ENCODE peak calls at places on chromosomes 13 and 19, in five cellular contexts. M, Y, B, T and O are unnamed samples. For H3K36me3, the result is how much of the 10 kb centered on the place peaks cover.

GRCh38 chr19:8023371-8023770 is 17.9 kb upstream of the ELAVL1 start:
- DNase-seq in M (no peak), Y (no peak), B (no peak), T (no peak), O (no peak)

GRCh38 chr19:48513289-48514122 is 1.9 kb upstream of the LMTK3 start:
- DNase-seq in M (peak), Y (peak), B (peak), T (no peak), O (peak)

GRCh38 chr13:47033216-47033615 is 136.4 kb upstream of the HTR2A start:
- DNase-seq in M (no peak), Y (no peak), B (peak), T (no peak), O (peak)

GRCh38 chr13:101474419-101474957 is 22.0 kb downstream of the ITGBL1 start:
- DNase-seq in M (no peak), Y (no peak), B (peak), T (no peak), O (peak)

GRCh38 chr19:40512473-40513344 is 45.9 kb downstream of the SPTBN4 start:
- DNase-seq in M (no peak), Y (no peak), B (no peak), T (no peak), O (peak)

GRCh38 chr19:42114412-42114811 is 17.8 kb downstream of the POU2F2 start:
- DNase-seq in M (no peak), Y (no peak), B (no peak), T (no peak), O (no peak)

GRCh38 chr13:48199404-48199991 is 33.5 kb upstream of the ITM2B start:
- DNase-seq in M (no peak), Y (no peak), B (no peak), T (no peak), O (no peak)

GRCh38 chr19:50311723-50312635 is 17.2 kb downstream of the KCNC3 start:
- DNase-seq in M (no peak), Y (no peak), B (no peak), T (no peak), O (peak)

GRCh38 chr19:48645652-48646191 is at the start of gene CA11:
- DNase-seq in M (no peak), Y (no peak), B (no peak), T (no peak), O (no peak)

GRCh38 chr19:10565028-10565566 is 713 bp downstream of the KRI1 start:
- DNase-seq in M (no peak), Y (no peak), B (peak), T (no peak), O (peak)

GRCh38 chr13:97977982-97978381 is 24.5 kb downstream of the IPO5 start:
- DNase-seq in M (no peak), Y (no peak), B (no peak), T (no peak), O (no peak)

GRCh38 chr13:107254392-107254791 is 686.5 kb upstream of the ARGLU1 start:
- DNase-seq in M (no peak), Y (no peak), B (no peak), T (no peak), O (no peak)

GRCh38 chr13:71252191-71252704 is 614.8 kb downstream of the DACH1 start:
- DNase-seq in M (no peak), Y (no peak), B (peak), T (no peak), O (no peak)

GRCh38 chr13:22128413-22129198 is 457.7 kb downstream of the FGF9 start:
- DNase-seq in M (no peak), Y (no peak), B (peak), T (no peak), O (no peak)

GRCh38 chr19:18185538-18185937 is 7.5 kb upstream of the MPV17L2 start:
- DNase-seq in M (no peak), Y (no peak), B (no peak), T (no peak), O (no peak)

GRCh38 chr19:12156254-12157058 is at the start of gene ZNF625:
- DNase-seq in M (peak), Y (no peak), B (peak), T (peak), O (peak)

GRCh38 chr19:19185853-19186728 is 5.9 kb downstream of the BORCS8 start:
- DNase-seq in M (no peak), Y (peak), B (peak), T (no peak), O (peak)

GRCh38 chr13:85828094-85828684 is 29.0 kb upstream of the SLITRK6 start:
- DNase-seq in M (no peak), Y (no peak), B (peak), T (no peak), O (no peak)

GRCh38 chr19:3809881-3810707 is 23.9 kb upstream of the MATK start:
- DNase-seq in M (no peak), Y (no peak), B (no peak), T (no peak), O (no peak)

GRCh38 chr13:91609353-91609752 is 210.9 kb downstream of the GPC5 start:
- DNase-seq in M (no peak), Y (no peak), B (peak), T (no peak), O (peak)

DNA sequence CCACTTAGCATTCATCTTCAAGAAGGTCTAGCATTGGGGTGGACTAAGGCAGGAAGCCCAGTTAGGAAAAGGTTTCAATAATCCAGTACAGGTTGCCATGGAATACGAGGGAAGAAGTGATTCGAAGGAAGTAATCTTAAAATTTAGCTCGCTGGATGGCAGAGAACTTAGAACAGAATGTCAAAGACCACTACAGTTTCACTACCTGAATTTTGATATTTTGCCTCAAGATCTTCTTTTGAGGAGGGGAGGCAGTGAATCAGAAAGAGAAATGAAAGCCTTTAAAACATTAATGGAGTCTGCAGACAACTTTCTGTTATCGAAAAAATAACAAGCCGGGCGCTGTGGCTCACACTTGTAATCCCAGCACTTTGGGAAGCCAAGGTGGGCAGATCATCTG is 7.0 kb upstream of the RAB8A start:
- DNase-seq in M (no peak), Y (no peak), B (peak), T (no peak), O (no peak)
- H3K4me3 ChIP-seq in M (no peak), Y (no peak), B (no peak), T (no peak), O (no peak)

GRCh38 chr13:51118809-51119431 is 7.8 kb upstream of the C13orf42 start:
- DNase-seq in M (no peak), Y (no peak), B (no peak), T (no peak), O (no peak)
- H3K36me3 ChIP-seq in M (under half), Y (under half), B (under half), T (under half), O (under half)

DNA sequence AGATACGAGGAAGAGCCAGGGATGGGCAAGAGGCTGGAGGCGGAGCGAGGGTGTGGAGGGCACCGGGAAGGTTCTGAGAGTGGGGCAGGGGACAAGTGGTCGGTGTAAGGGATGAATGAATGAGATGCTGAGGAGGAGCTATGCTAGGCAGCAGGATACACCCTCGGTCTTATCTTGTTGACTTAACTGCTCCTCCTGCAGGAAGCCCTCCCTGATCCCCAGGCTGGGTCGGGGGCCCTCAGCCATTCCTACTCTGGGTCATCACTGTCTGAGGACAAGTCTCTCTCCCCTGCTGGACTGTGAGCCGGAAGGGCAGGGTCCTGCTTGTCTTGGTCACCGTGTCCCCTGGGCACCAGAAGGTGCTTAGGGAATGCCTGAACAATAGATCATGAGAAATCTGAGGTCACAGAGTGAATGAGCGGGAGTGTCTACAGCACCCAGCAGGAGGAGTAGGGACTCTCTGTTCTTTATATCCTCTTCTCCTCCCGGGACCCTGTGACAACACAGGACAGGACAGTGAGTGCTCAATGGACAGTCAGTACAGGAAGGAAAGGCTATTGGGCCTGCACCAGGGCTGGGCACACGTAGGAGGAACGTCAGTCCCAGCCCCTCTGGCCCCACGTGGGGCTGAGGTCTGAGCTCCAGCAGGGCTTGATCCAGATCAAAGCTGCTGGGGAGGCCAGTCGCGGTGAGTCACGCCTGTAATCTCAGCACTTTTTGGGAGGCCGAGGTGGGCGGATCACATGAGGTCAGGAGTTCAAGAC is 6.5 kb downstream of the NKPD1 start:
- DNase-seq in M (no peak), Y (no peak), B (peak), T (no peak), O (peak)
- H3K4me3 ChIP-seq in M (no peak), Y (peak), B (no peak), T (peak), O (no peak)

GRCh38 chr13:59978862-59979261 is 184.9 kb downstream of the DIAPH3 start:
- DNase-seq in M (no peak), Y (no peak), B (no peak), T (no peak), O (no peak)
- H3K36me3 ChIP-seq in M (under half), Y (under half), B (under half), T (under half), O (under half)

GRCh38 chr13:96816261-96816660 is 178.0 kb downstream of the OXGR1 start:
- DNase-seq in M (no peak), Y (no peak), B (peak), T (no peak), O (peak)
- H3K4me3 ChIP-seq in M (no peak), Y (no peak), B (no peak), T (no peak), O (no peak)

DNA sequence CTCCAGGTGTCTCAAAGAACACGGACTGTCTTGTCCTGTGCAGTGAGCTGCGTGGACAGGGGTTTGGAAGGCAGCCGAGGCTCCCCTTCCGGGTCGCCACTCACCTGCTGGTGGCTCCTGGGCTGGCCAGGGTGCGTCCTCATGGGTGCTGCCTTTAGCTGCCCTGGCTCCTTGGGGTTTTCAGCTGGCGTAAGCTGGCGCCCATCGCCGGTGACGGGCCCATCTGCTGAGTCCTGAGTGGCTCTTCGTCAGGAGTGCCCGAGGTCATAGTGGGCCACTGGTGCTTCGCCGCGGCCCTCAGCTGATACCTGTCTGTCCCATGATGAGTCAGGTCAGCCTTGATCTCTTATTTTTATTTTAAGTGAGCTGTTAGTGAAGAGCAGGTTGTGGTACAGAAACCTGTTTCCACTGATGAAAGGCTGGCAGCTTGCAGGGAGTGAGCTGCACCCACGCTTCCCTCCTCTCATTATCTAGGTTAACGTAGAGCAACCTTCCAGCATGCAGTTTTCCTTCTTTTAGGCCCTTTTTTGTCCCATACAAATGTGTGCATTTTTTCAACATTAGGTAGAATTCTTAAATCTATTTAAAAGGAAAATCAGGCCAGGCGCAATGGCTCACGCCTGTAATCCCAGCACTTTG is 18.4 kb downstream of the EPN1 start:
- DNase-seq in M (no peak), Y (no peak), B (no peak), T (peak), O (no peak)
- H3K36me3 ChIP-seq in M (under half), Y (under half), B (under half), T (half or more), O (under half)

GRCh38 chr13:49367640-49368431 is 76.0 kb downstream of the CAB39L start:
- DNase-seq in M (no peak), Y (no peak), B (no peak), T (no peak), O (no peak)
- H3K4me3 ChIP-seq in M (no peak), Y (no peak), B (no peak), T (peak), O (no peak)

DNA sequence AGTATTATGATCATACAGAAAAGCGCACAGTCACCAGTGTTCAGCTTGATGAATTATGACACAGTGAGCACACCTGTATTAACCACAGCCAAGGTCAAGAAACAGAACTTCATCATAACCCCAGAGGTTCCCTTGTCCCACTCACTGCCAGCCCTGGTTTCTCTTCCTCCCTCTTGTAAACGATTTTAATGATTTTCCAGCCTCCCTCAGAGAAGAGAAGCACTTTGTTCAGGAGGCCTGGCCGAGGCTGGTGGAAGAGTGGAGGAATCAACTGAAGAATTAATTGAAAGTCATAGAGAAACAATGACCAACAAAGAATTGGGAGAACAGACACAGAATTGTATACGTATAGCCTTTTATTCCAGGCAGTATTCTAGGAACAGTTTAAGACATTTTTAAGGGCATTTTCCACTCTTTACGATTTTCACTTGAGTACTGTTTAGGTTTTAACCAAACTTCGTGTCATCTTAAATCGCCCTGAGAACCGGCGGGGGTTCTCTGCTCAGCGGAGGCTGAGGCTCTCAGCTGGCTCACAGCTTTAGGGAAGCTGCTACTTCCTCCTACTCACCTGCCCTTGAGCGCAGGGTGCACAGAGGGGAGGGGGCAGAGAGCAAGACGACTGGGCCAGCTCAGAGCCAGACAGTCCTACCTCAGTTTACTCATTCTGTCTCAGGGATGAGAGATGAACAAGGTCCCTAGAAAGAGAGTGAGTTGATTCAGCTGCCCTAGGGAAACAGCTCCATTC is 108.6 kb downstream of the AKAP11 start:
- DNase-seq in M (no peak), Y (no peak), B (no peak), T (no peak), O (no peak)
- H3K36me3 ChIP-seq in M (under half), Y (under half), B (under half), T (under half), O (under half)

GRCh38 chr13:51614350-51614786 is 30.1 kb downstream of the WDFY2 start:
- DNase-seq in M (no peak), Y (no peak), B (no peak), T (no peak), O (no peak)
- H3K4me3 ChIP-seq in M (no peak), Y (peak), B (no peak), T (peak), O (no peak)

GRCh38 chr19:1978346-1978894 is 37.1 kb downstream of the BTBD2 start:
- DNase-seq in M (no peak), Y (no peak), B (no peak), T (no peak), O (no peak)

GRCh38 chr19:1979642-1980041 is 35.9 kb downstream of the BTBD2 start:
- DNase-seq in M (peak), Y (no peak), B (no peak), T (no peak), O (no peak)

GRCh38 chr19:1979017-1979416 is 36.5 kb downstream of the BTBD2 start:
- DNase-seq in M (no peak), Y (no peak), B (no peak), T (no peak), O (no peak)

GRCh38 chr19:1975081-1975480 is 34.1 kb downstream of the CSNK1G2 start:
- DNase-seq in M (no peak), Y (no peak), B (peak), T (no peak), O (no peak)

DNA sequence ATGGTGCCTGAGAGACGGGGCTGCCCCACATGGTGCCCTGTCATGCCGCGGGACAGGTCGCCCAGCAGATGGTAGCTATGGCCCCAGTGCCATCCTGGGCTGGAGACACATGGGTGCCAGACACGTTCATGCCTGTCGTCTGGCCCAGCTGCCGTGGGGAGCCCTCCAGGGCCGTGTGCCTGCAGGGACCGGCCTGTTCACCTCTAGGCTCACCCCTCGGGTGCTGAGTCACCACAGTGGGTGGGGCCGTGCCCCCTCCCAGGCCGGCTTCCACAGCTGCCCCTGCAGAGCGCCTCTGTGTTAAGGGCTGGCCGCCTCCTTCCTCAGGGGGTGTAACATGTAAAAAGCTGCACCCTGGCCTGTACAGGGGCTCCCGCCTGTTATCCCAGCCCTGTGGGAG is 36.1 kb downstream of the CSNK1G2 start:
- DNase-seq in M (no peak), Y (no peak), B (no peak), T (no peak), O (no peak)
- H3K36me3 ChIP-seq in M (under half), Y (under half), B (under half), T (under half), O (under half)